ENCODE peak calls at places on chromosomes 7 and 10, in nine cellular contexts. One of them, this sample, is unnamed.
A peak's percentile ranks its signal among the peaks of the same experiment; 100 is the strongest.

GRCh38 chr7:8015095-8015745 is 46.6 kb downstream of the GLCCI1 start:
- DNase-seq in mesothelial cell of epicardium: no peak
- DNase-seq in A549: no peak
- DNase-seq in HFF-Myc: no peak
- DNase-seq in uterus: no peak
- DNase-seq in H9: no peak
- DNase-seq in neural progenitor cell: no peak
- DNase-seq in esophagus squamous epithelium: no peak
- DNase-seq in fibroblast of mammary gland: no peak
- DNase-seq in this sample: no peak

GRCh38 chr10:85548038-85548437 is 818.6 kb downstream of the GRID1 start:
- DNase-seq in mesothelial cell of epicardium: no peak
- DNase-seq in A549: peak; percentile 77
- DNase-seq in HFF-Myc: peak; percentile 4
- DNase-seq in uterus: no peak
- DNase-seq in H9: no peak
- DNase-seq in neural progenitor cell: peak; percentile 49
- DNase-seq in esophagus squamous epithelium: no peak
- DNase-seq in fibroblast of mammary gland: peak; percentile 54
- DNase-seq in this sample: peak; percentile 1

GRCh38 chr10:22489467-22489866 is 144.2 kb downstream of the SPAG6 start:
- DNase-seq in mesothelial cell of epicardium: no peak
- DNase-seq in A549: no peak
- DNase-seq in HFF-Myc: no peak
- DNase-seq in uterus: no peak
- DNase-seq in H9: no peak
- DNase-seq in neural progenitor cell: no peak
- DNase-seq in esophagus squamous epithelium: no peak
- DNase-seq in fibroblast of mammary gland: peak; percentile 61
- DNase-seq in this sample: no peak

GRCh38 chr7:2843711-2844152 is 376 bp downstream of the GNA12 start:
- DNase-seq in mesothelial cell of epicardium: peak; percentile 47
- DNase-seq in A549: peak; percentile 31
- DNase-seq in HFF-Myc: no peak
- DNase-seq in uterus: peak; percentile 48
- DNase-seq in H9: no peak
- DNase-seq in neural progenitor cell: no peak
- DNase-seq in esophagus squamous epithelium: no peak
- DNase-seq in fibroblast of mammary gland: no peak
- DNase-seq in this sample: no peak

GRCh38 chr7:149067869-149068268 is 22.6 kb downstream of the ZNF786 start:
- DNase-seq in mesothelial cell of epicardium: no peak
- DNase-seq in A549: no peak
- DNase-seq in HFF-Myc: no peak
- DNase-seq in uterus: no peak
- DNase-seq in H9: no peak
- DNase-seq in neural progenitor cell: no peak
- DNase-seq in esophagus squamous epithelium: no peak
- DNase-seq in fibroblast of mammary gland: no peak
- DNase-seq in this sample: no peak

GRCh38 chr7:114930829-114931655 is 9.1 kb downstream of the MDFIC start:
- DNase-seq in mesothelial cell of epicardium: no peak
- DNase-seq in A549: no peak
- DNase-seq in HFF-Myc: no peak
- DNase-seq in uterus: no peak
- DNase-seq in H9: no peak
- DNase-seq in neural progenitor cell: no peak
- DNase-seq in esophagus squamous epithelium: no peak
- DNase-seq in fibroblast of mammary gland: peak; percentile 79
- DNase-seq in this sample: no peak

GRCh38 chr7:80847027-80847426 is 71.8 kb downstream of the SEMA3C start:
- DNase-seq in mesothelial cell of epicardium: no peak
- DNase-seq in A549: no peak
- DNase-seq in HFF-Myc: no peak
- DNase-seq in uterus: no peak
- DNase-seq in H9: no peak
- DNase-seq in neural progenitor cell: no peak
- DNase-seq in esophagus squamous epithelium: no peak
- DNase-seq in fibroblast of mammary gland: no peak
- DNase-seq in this sample: no peak

GRCh38 chr10:28366943-28367342 is 64.1 kb upstream of the MPP7 start:
- DNase-seq in mesothelial cell of epicardium: no peak
- DNase-seq in A549: no peak
- DNase-seq in HFF-Myc: no peak
- DNase-seq in uterus: no peak
- DNase-seq in H9: no peak
- DNase-seq in neural progenitor cell: no peak
- DNase-seq in esophagus squamous epithelium: no peak
- DNase-seq in fibroblast of mammary gland: no peak
- DNase-seq in this sample: no peak

GRCh38 chr10:11831520-11831951 is 8.4 kb downstream of the PROSER2 start:
- DNase-seq in mesothelial cell of epicardium: no peak
- DNase-seq in A549: no peak
- DNase-seq in HFF-Myc: no peak
- DNase-seq in uterus: no peak
- DNase-seq in H9: no peak
- DNase-seq in neural progenitor cell: no peak
- DNase-seq in esophagus squamous epithelium: no peak
- DNase-seq in fibroblast of mammary gland: no peak
- DNase-seq in this sample: no peak

GRCh38 chr7:22969010-22969431 is 44.9 kb downstream of the HYCC1 start:
- DNase-seq in mesothelial cell of epicardium: no peak
- DNase-seq in A549: no peak
- DNase-seq in HFF-Myc: no peak
- DNase-seq in uterus: no peak
- DNase-seq in H9: no peak
- DNase-seq in neural progenitor cell: no peak
- DNase-seq in esophagus squamous epithelium: no peak
- DNase-seq in fibroblast of mammary gland: no peak
- DNase-seq in this sample: no peak

GRCh38 chr10:72083234-72084093 is 4.9 kb downstream of the SPOCK2 start:
- DNase-seq in mesothelial cell of epicardium: no peak
- DNase-seq in A549: no peak
- DNase-seq in HFF-Myc: no peak
- DNase-seq in uterus: no peak
- DNase-seq in H9: peak; percentile 19
- DNase-seq in neural progenitor cell: no peak
- DNase-seq in esophagus squamous epithelium: no peak
- DNase-seq in fibroblast of mammary gland: no peak
- DNase-seq in this sample: no peak

GRCh38 chr10:124722812-124723783 is 21.1 kb downstream of the FAM53B start:
- DNase-seq in mesothelial cell of epicardium: no peak
- DNase-seq in A549: no peak
- DNase-seq in HFF-Myc: no peak
- DNase-seq in uterus: no peak
- DNase-seq in H9: no peak
- DNase-seq in neural progenitor cell: no peak
- DNase-seq in esophagus squamous epithelium: no peak
- DNase-seq in fibroblast of mammary gland: no peak
- DNase-seq in this sample: peak; percentile 91

DNA sequence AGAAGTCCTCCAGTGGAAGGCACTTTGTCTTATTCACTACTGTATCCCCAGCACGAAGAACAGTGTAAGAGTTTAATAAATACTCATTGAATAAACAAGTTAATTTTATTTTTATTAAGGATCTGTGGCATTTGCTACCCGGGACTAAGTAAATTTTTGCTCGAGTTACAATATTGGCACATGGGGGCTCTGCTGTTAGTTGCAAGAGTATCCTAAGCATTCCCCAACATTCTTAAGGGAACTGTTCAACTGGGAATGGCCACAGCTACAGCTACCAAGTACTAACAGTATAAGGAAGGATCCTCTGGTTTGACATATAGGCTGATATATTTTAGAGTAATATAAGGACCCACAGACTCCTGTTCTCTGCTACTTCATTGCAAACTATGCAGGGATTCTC is 8.7 kb upstream of the LRRTM3 start:
- DNase-seq in mesothelial cell of epicardium: no peak
- DNase-seq in A549: no peak
- DNase-seq in HFF-Myc: no peak
- DNase-seq in uterus: no peak
- DNase-seq in H9: no peak
- DNase-seq in neural progenitor cell: peak; percentile 27
- DNase-seq in esophagus squamous epithelium: no peak
- DNase-seq in fibroblast of mammary gland: no peak
- DNase-seq in this sample: no peak
- TF ChIP-seq CTCF in mesothelial cell of epicardium: no peak
- TF ChIP-seq CTCF in A549: no peak
- TF ChIP-seq CTCF in HFF-Myc: no peak
- TF ChIP-seq CTCF in uterus: no peak
- TF ChIP-seq CTCF in H9: peak; percentile 50
- TF ChIP-seq CTCF in neural progenitor cell: peak; percentile 38
- TF ChIP-seq CTCF in esophagus squamous epithelium: no peak
- TF ChIP-seq CTCF in fibroblast of mammary gland: no peak
- TF ChIP-seq CTCF in this sample: no peak

DNA sequence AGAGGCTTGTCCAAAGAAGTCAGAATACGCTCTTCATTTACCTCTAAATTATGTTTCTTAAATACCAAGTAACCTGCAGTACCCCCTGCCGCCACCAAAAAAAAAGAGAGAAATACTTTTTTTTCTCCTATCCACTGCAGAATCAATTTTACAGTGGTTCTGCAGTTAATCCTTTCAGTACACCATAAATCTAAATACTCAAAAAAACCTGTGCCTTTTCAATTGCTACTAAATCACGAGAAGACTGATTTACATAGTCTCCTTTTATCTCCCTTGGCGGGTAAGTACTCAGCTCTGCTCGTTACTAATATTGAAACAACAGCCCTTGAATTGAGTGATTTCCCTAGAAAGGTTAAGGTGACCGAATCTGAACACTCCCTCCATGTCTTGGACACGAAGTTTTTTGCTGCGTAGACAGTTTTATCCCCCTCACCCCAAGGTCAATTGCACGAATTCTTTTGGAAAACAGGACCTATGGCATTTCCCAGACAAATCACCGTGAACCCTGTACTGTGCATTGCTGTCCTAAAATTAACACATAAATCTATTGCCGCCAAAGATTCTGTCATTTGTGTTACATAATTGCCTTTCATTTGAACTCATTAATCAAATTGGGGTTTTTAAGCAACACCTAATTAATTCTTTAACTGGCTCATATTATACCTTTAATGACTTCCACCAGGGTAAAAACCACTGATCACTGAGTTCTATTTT is 517 bp upstream of the VIM start:
- DNase-seq in mesothelial cell of epicardium: no peak
- DNase-seq in A549: peak; percentile 34
- DNase-seq in HFF-Myc: no peak
- DNase-seq in uterus: no peak
- DNase-seq in H9: no peak
- DNase-seq in neural progenitor cell: no peak
- DNase-seq in esophagus squamous epithelium: no peak
- DNase-seq in fibroblast of mammary gland: peak; percentile 57
- DNase-seq in this sample: peak; percentile 64
- TF ChIP-seq CTCF in mesothelial cell of epicardium: peak; percentile 89
- TF ChIP-seq CTCF in A549: peak; percentile 22
- TF ChIP-seq CTCF in HFF-Myc: peak; percentile 7
- TF ChIP-seq CTCF in uterus: peak; percentile 54
- TF ChIP-seq CTCF in H9: peak; percentile 61
- TF ChIP-seq CTCF in neural progenitor cell: peak; percentile 58
- TF ChIP-seq CTCF in esophagus squamous epithelium: peak; percentile 49
- TF ChIP-seq CTCF in fibroblast of mammary gland: peak; percentile 40
- TF ChIP-seq CTCF in this sample: no peak

GRCh38 chr7:105905209-105905910 is 29.0 kb upstream of the ATXN7L1 start:
- DNase-seq in mesothelial cell of epicardium: no peak
- DNase-seq in A549: no peak
- DNase-seq in HFF-Myc: no peak
- DNase-seq in uterus: no peak
- DNase-seq in H9: peak; percentile 49
- DNase-seq in neural progenitor cell: peak; percentile 37
- DNase-seq in esophagus squamous epithelium: no peak
- DNase-seq in fibroblast of mammary gland: no peak
- DNase-seq in this sample: no peak
- TF ChIP-seq CTCF in mesothelial cell of epicardium: no peak
- TF ChIP-seq CTCF in A549: no peak
- TF ChIP-seq CTCF in HFF-Myc: no peak
- TF ChIP-seq CTCF in uterus: no peak
- TF ChIP-seq CTCF in H9: no peak
- TF ChIP-seq CTCF in neural progenitor cell: no peak
- TF ChIP-seq CTCF in esophagus squamous epithelium: no peak
- TF ChIP-seq CTCF in fibroblast of mammary gland: no peak
- TF ChIP-seq CTCF in this sample: no peak

GRCh38 chr7:27834179-27834921 is 94.4 kb downstream of the TAX1BP1 start:
- DNase-seq in mesothelial cell of epicardium: no peak
- DNase-seq in A549: no peak
- DNase-seq in HFF-Myc: no peak
- DNase-seq in uterus: no peak
- DNase-seq in H9: no peak
- DNase-seq in neural progenitor cell: no peak
- DNase-seq in esophagus squamous epithelium: no peak
- DNase-seq in fibroblast of mammary gland: no peak
- DNase-seq in this sample: no peak
- TF ChIP-seq CTCF in mesothelial cell of epicardium: no peak
- TF ChIP-seq CTCF in A549: no peak
- TF ChIP-seq CTCF in HFF-Myc: no peak
- TF ChIP-seq CTCF in uterus: no peak
- TF ChIP-seq CTCF in H9: peak; percentile 14
- TF ChIP-seq CTCF in neural progenitor cell: no peak
- TF ChIP-seq CTCF in esophagus squamous epithelium: no peak
- TF ChIP-seq CTCF in fibroblast of mammary gland: no peak
- TF ChIP-seq CTCF in this sample: no peak

This sample was measured in GM13976.